ENCODE peak calls at places on chromosome 20, in nine cellular contexts. T is ovary, Q is sigmoid colon, H is cardiac muscle cell, M is heart left ventricle, Z is stomach, B is AG04450, W is body of pancreas, I is esophagus squamous epithelium. U is an unnamed sample. For H3K9me3, the result is how much of the 10 kb centered on the place peaks cover.

GRCh38 chr20:8601542-8601912 is 467.4 kb upstream of the PLCB4 start:
- DNase-seq in Z (no peak), M (no peak), I (no peak), Q (no peak), B (no peak), H (no peak), T (no peak), W (no peak), U (no peak)

GRCh38 chr20:33648396-33649004 is 13.6 kb upstream of the C20orf144 start:
- DNase-seq in I (no peak), W (no peak), Q (no peak), M (no peak), B (no peak), T (peak), Z (no peak), H (no peak), U (peak)

GRCh38 chr20:45080867-45081616 is 19.9 kb downstream of the KCNS1 start:
- DNase-seq in I (no peak), W (no peak), B (no peak), Q (no peak), M (no peak), T (no peak), H (peak), Z (no peak), U (no peak)

GRCh38 chr20:47544852-47545251 is 43.2 kb downstream of the NCOA3 start:
- DNase-seq in Z (no peak), M (no peak), Q (no peak), I (no peak), T (no peak), B (no peak), H (peak), W (no peak), U (no peak)

GRCh38 chr20:48846516-48847492 is 19.0 kb upstream of the PREX1 start:
- DNase-seq in B (no peak), H (peak), W (no peak), T (no peak), I (no peak), Q (no peak), M (peak), Z (no peak), U (no peak)

GRCh38 chr20:3172933-3173581 is at the start of gene LZTS3:
- DNase-seq in B (no peak), T (peak), H (peak), M (peak), I (no peak), Z (peak), Q (peak), W (peak), U (peak)

GRCh38 chr20:47330933-47331708 is 25.4 kb downstream of the ZMYND8 start:
- DNase-seq in Z (no peak), H (peak), Q (no peak), B (no peak), I (no peak), W (no peak), M (no peak), T (no peak), U (no peak)

GRCh38 chr20:63973160-63973479 is 3.4 kb upstream of the ZNF512B start:
- DNase-seq in B (no peak), H (no peak), M (no peak), I (no peak), Z (no peak), W (no peak), Q (no peak), T (no peak), U (no peak)

GRCh38 chr20:944148-944547 is 28.0 kb upstream of the ANGPT4 start:
- DNase-seq in Z (no peak), M (no peak), T (no peak), H (no peak), I (no peak), B (no peak), Q (no peak), W (no peak), U (no peak)

GRCh38 chr20:37699202-37699601 is 5.4 kb downstream of the CTNNBL1 start:
- DNase-seq in M (peak), B (no peak), H (peak), W (no peak), I (no peak), T (no peak), Z (peak), Q (no peak), U (no peak)

GRCh38 chr20:64142546-64142945 is 21.7 kb upstream of the MYT1 start:
- DNase-seq in W (no peak), M (no peak), I (no peak), Q (peak), B (no peak), Z (no peak), H (no peak), T (peak), U (peak)

GRCh38 chr20:59307270-59307669 is 6.9 kb downstream of the EDN3 start:
- DNase-seq in T (no peak), B (no peak), I (no peak), Q (no peak), H (no peak), W (peak), Z (no peak), M (no peak), U (no peak)

GRCh38 chr20:59309218-59309617 is 8.8 kb downstream of the EDN3 start:
- DNase-seq in I (no peak), Z (no peak), B (no peak), W (no peak), M (no peak), Q (no peak), T (no peak), H (no peak), U (no peak)

GRCh38 chr20:59305898-59306640 is 5.7 kb downstream of the EDN3 start:
- DNase-seq in B (no peak), W (no peak), T (no peak), H (no peak), Z (no peak), M (no peak), Q (no peak), I (no peak), U (no peak)

GRCh38 chr20:59308493-59309201 is 8.2 kb downstream of the EDN3 start:
- DNase-seq in H (no peak), B (no peak), T (no peak), Z (peak), M (no peak), Q (no peak), W (peak), I (no peak), U (no peak)
- H3K4me3 ChIP-seq in H (no peak), B (no peak), T (no peak), Z (no peak), M (no peak), Q (no peak), W (no peak), I (no peak), U (no peak)

GRCh38 chr20:15890358-15890982 is 682.8 kb downstream of the KIF16B start:
- DNase-seq in W (no peak), Q (no peak), Z (no peak), M (no peak), T (no peak), H (no peak), B (no peak), I (no peak), U (no peak)

GRCh38 chr20:15889073-15889923 is 684.0 kb downstream of the KIF16B start:
- DNase-seq in H (no peak), I (no peak), B (no peak), T (no peak), Z (no peak), W (no peak), Q (no peak), M (no peak), U (no peak)

GRCh38 chr20:15889924-15890256 is 683.4 kb downstream of the KIF16B start:
- DNase-seq in B (no peak), Z (no peak), H (no peak), Q (no peak), M (no peak), T (no peak), W (no peak), I (no peak), U (no peak)

GRCh38 chr20:15882553-15882952 is 690.7 kb downstream of the KIF16B start:
- DNase-seq in Z (no peak), T (no peak), I (no peak), Q (no peak), B (no peak), W (no peak), M (no peak), H (no peak), U (no peak)

GRCh38 chr20:15887387-15887786 is 685.9 kb downstream of the KIF16B start:
- DNase-seq in T (no peak), B (no peak), M (no peak), W (no peak), Q (no peak), I (no peak), H (no peak), Z (no peak), U (no peak)
- H3K9me3 ChIP-seq in T (under half), B (under half), M (under half), W (under half), Q (under half), I (under half), H (under half), Z (under half), U (under half)

GRCh38 chr20:36573103-36573797 is at the start of gene TGIF2:
- DNase-seq in M (peak), H (peak), B (peak), T (peak), W (peak), I (peak), Q (peak), Z (peak), U (peak)

GRCh38 chr20:36572701-36573102 is 695 bp upstream of the TGIF2 start:
- DNase-seq in T (no peak), B (no peak), Q (no peak), W (peak), H (peak), Z (peak), I (no peak), M (no peak), U (no peak)

GRCh38 chr20:36575066-36575743 is 1.8 kb downstream of the TGIF2 start:
- DNase-seq in M (peak), Z (peak), Q (peak), B (no peak), I (no peak), H (peak), W (peak), T (peak), U (peak)

GRCh38 chr20:36574278-36575065 is 1.1 kb downstream of the TGIF2 start:
- DNase-seq in W (peak), I (no peak), Q (peak), H (peak), Z (peak), T (peak), B (no peak), M (peak), U (peak)

GRCh38 chr20:36573798-36574277 is 441 bp downstream of the TGIF2 start:
- DNase-seq in M (peak), Z (peak), B (no peak), T (no peak), W (peak), H (no peak), I (no peak), Q (peak), U (peak)
- TF ChIP-seq CTCF in M (no peak), Z (no peak), B (no peak), T (peak), W (no peak), H (no peak), I (no peak), Q (no peak), U (no peak)

GRCh38 chr20:56630506-56631317 is 1.6 kb downstream of the TFAP2C start:
- DNase-seq in H (no peak), Z (no peak), M (no peak), Q (no peak), I (no peak), T (no peak), B (no peak), W (no peak), U (no peak)
- H3K4me3 ChIP-seq in H (peak), Z (peak), M (peak), Q (peak), I (peak), T (no peak), B (no peak), W (peak), U (peak)

GRCh38 chr20:31410011-31410410 is 4.0 kb upstream of the DEFB121 start:
- DNase-seq in H (no peak), T (no peak), B (no peak), Z (no peak), Q (no peak), M (no peak), I (no peak), W (no peak), U (no peak)
- H3K9me3 ChIP-seq in H (under half), T (under half), B (under half), Z (under half), Q (under half), M (under half), I (under half), W (under half), U (under half)

DNA sequence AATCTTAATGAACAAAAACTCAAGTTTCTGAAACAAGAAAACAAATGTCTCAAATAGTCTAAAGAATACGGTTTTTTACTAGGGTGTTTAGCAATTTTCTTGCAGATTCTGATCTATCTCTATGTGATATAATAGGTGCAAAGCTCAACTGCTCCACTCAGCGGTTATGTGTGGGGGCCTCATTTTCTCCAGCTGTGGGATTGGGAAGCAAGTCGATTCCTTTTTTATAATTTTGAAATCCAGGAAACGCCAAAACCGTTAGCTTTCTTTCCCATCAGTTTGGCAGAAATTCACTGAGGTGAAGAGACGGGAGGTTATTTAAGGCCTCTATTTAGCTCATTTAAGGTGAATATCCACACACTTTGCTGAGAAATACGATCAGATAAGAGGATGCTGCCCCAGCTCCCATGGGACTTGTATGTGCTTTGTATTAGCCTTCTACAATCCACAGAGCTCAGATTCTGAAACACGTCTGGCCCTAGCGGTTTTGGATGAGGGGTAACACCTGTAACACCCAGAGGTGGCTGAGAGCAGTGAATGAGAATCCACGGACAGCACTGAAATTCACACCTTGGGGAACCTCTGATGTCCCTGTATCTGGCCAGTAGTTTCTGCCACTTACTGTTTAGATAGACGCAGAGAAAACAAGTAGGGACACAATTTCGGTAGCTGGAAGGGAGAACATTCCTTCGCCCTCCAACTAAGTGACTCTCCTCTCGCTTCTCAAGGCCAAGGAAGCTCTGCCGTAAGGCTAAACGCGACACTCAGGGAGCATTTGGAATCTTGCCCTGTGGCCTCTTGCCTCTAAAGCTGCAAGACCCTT is 6.6 kb upstream of the BCAS4 start:
- DNase-seq in I (no peak), B (peak), Q (peak), T (peak), Z (no peak), M (no peak), W (peak), H (peak), U (no peak)
- TF ChIP-seq CTCF in I (no peak), B (peak), Q (no peak), T (no peak), Z (peak), M (no peak), W (no peak), H (peak), U (peak)

DNA sequence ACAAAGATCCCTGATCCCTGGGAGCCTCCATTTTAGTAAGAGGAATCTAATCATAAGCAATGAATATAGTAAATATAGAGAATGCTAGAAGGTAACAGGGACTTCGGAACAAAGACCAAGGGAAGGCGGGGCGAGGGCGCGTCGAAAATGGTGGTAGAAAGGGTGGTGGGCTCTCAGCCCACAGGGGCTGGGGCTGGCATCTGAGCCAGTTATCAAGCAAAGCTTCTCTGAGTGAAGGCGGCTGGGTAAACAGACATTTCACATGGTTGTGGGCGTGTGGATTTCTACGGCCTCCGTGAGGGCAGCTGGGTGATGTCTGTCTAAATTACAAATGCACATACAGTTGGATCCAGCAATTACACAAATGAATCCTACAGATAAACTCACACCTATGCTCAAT is 56.6 kb downstream of the TOX2 start:
- DNase-seq in H (no peak), B (no peak), T (no peak), I (no peak), Q (no peak), W (no peak), Z (no peak), M (no peak), U (no peak)
- H3K4me3 ChIP-seq in H (no peak), B (no peak), T (no peak), I (no peak), Q (no peak), W (no peak), Z (no peak), M (no peak), U (no peak)

GRCh38 chr20:29409833-29410804 is 1847.3 kb upstream of the DEFB115 start:
- DNase-seq in Z (no peak), I (no peak), T (no peak), M (no peak), H (no peak), W (no peak), B (no peak), Q (no peak), U (no peak)
- H3K9me3 ChIP-seq in Z (half or more), I (under half), T (under half), M (under half), H (under half), W (under half), B (half or more), Q (under half), U (under half)

DNA sequence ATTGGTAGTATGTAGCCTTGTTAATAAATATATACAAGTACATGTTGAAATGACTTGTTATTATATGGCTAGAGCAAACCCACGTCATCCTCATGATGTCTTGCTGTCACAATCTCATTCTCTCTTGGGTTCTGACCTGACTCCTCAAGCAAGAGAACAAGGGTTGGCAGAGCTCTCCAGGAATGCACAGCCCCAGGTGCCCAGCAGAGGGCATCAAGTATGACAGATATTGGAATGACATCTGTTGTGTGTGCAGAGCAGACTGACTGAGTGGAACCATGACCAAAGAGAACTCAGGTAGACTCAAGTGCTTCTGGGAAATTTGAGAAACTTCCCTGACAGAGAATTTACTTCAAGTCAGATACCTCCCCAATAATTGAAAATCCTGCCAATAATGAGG is 90.6 kb downstream of the PAX1 start:
- DNase-seq in I (no peak), Q (no peak), M (no peak), W (no peak), B (no peak), T (no peak), Z (no peak), H (no peak), U (no peak)
- TF ChIP-seq CTCF in I (no peak), Q (no peak), M (no peak), W (no peak), B (no peak), T (no peak), Z (no peak), H (no peak), U (no peak)

U was measured in upper lobe of right lung.